ENCODE peak calls at places on chromosomes 16 and 17, in five cellular contexts. I is SK-N-SH, F is B cell, V is Calu3, Y is left ventricle myocardium inferior. S is an unnamed sample.

GRCh38 chr17:17075037-17075755 is 32.9 kb downstream of the MPRIP start:
- DNase-seq in I (peak), Y (peak), V (no peak), F (no peak), S (no peak)

GRCh38 chr17:41717408-41718286 is 5.5 kb downstream of the GAST start:
- DNase-seq in Y (no peak), F (no peak), V (no peak), I (no peak), S (no peak)

GRCh38 chr17:77496831-77497577 is 356.2 kb downstream of the SEC14L1 start:
- DNase-seq in V (no peak), I (peak), Y (peak), F (no peak), S (no peak)

GRCh38 chr17:73575470-73576235 is 68.6 kb downstream of the SDK2 start:
- DNase-seq in F (no peak), I (peak), V (no peak), Y (no peak), S (no peak)

GRCh38 chr17:10305336-10306096 is 67.3 kb downstream of the MYH13 start:
- DNase-seq in F (no peak), Y (no peak), V (no peak), I (no peak), S (no peak)

GRCh38 chr17:49460401-49460800 is 34.7 kb upstream of the NGFR start:
- DNase-seq in V (no peak), F (no peak), Y (no peak), I (no peak), S (no peak)

GRCh38 chr17:83069931-83070374 is 9.5 kb upstream of the METRNL start:
- DNase-seq in I (no peak), F (no peak), V (no peak), Y (no peak), S (no peak)

GRCh38 chr16:22220076-22220453 is 14.0 kb downstream of the EEF2K start:
- DNase-seq in F (no peak), I (no peak), Y (peak), V (no peak), S (no peak)

GRCh38 chr17:4950757-4951204 is at the start of gene ENO3:
- DNase-seq in F (no peak), V (no peak), I (peak), Y (peak), S (no peak)

GRCh38 chr16:14354561-14355351 is 275.3 kb downstream of the PARN start:
- DNase-seq in F (peak), V (no peak), Y (no peak), I (no peak), S (no peak)

GRCh38 chr16:88697831-88698693 is 8.1 kb downstream of the RNF166 start:
- DNase-seq in F (no peak), I (no peak), Y (no peak), V (peak), S (no peak)

GRCh38 chr17:81195941-81196495 is 26.7 kb downstream of the CEP131 start:
- DNase-seq in F (no peak), V (no peak), I (no peak), Y (no peak), S (no peak)

GRCh38 chr16:75305364-75306101 is 54.1 kb upstream of the BCAR1 start:
- DNase-seq in F (no peak), I (peak), Y (peak), V (peak), S (no peak)

GRCh38 chr17:79789943-79790804 is 6.7 kb downstream of the CBX8 start:
- DNase-seq in Y (no peak), F (peak), V (peak), I (peak), S (peak)

GRCh38 chr16:9072806-9073341 is 18.6 kb upstream of the HAPSTR1 start:
- DNase-seq in V (no peak), Y (no peak), F (no peak), I (no peak), S (no peak)

GRCh38 chr17:50963139-50963538 is 97.0 kb upstream of the TOB1 start:
- DNase-seq in V (no peak), F (no peak), I (no peak), Y (no peak), S (no peak)

GRCh38 chr16:65068151-65068740 is 53.6 kb downstream of the CDH11 start:
- DNase-seq in V (no peak), Y (no peak), I (no peak), F (no peak), S (no peak)

GRCh38 chr17:42163113-42163512 is 8.3 kb upstream of the RAB5C start:
- DNase-seq in F (no peak), Y (no peak), V (peak), I (peak), S (no peak)

GRCh38 chr16:58797137-58797801 is 63.2 kb upstream of the GOT2 start:
- DNase-seq in I (no peak), V (no peak), Y (no peak), F (no peak), S (no peak)

GRCh38 chr17:74345433-74346241 is 16.0 kb downstream of the BTBD17 start:
- DNase-seq in F (no peak), I (no peak), Y (no peak), V (no peak), S (no peak)

GRCh38 chr16:1145383-1146100 is 7.4 kb upstream of the CACNA1H start:
- DNase-seq in I (no peak), V (no peak), F (no peak), Y (no peak), S (no peak)

GRCh38 chr17:50593321-50593720 is 32.8 kb downstream of the CACNA1G start:
- DNase-seq in F (no peak), I (peak), V (peak), Y (peak), S (no peak)

GRCh38 chr17:82112866-82113390 is 14.9 kb upstream of the FASN start:
- DNase-seq in I (no peak), V (no peak), F (no peak), Y (no peak), S (no peak)

GRCh38 chr17:73304438-73304837 is 7.4 kb downstream of the CDC42EP4 start:
- DNase-seq in F (no peak), V (no peak), Y (no peak), I (no peak), S (no peak)

GRCh38 chr17:79937981-79938695 is 97.5 kb downstream of the TBC1D16 start:
- DNase-seq in Y (no peak), F (no peak), V (no peak), I (peak), S (no peak)

GRCh38 chr17:29145289-29146058 is 34.7 kb downstream of the MYO18A start:
- DNase-seq in F (peak), Y (peak), I (peak), V (peak), S (no peak)

GRCh38 chr16:31181102-31181830 is 1.3 kb downstream of the FUS start:
- DNase-seq in V (peak), Y (peak), F (peak), I (no peak), S (no peak)

GRCh38 chr16:69744363-69745231 is 10.1 kb downstream of the NOB1 start:
- DNase-seq in Y (no peak), F (no peak), I (no peak), V (no peak), S (no peak)

GRCh38 chr16:87043273-87044030 is 273.7 kb downstream of the C16orf95 start:
- DNase-seq in V (no peak), F (no peak), I (no peak), Y (no peak), S (no peak)
- TF ChIP-seq CTCF in V (no peak), F (no peak), I (no peak), Y (no peak), S (no peak)

DNA sequence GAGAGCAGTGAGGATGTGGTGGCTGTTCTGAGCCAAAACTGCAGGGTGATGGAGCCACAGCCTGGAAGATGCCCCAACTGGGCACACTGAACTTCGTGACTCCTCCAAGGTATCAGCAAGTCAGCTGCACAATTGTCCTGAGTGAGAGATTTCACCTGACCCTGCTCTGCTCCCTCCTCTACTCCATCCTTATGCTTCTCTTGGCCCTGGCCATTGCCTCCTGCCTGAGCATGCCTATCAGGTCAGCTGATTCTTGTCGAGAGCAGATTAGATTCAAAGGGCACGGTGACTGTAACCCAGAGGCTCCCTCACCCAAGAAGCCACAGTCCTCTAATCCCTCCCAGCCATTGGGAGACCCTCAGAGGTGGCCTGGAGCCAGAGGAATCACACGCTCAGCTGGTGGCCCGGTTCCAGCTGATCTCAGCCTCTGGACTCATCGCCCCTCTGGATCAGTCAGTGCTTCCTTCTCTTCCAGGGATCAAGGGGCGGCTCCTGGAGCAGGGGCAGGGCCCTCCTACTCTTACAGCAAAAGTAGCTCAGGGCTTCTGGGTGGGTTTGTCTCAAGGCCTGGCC is 7.0 kb upstream of the CYB561 start:
- DNase-seq in I (peak), Y (no peak), F (no peak), V (no peak), S (no peak)
- TF ChIP-seq CTCF in I (no peak), Y (no peak), F (no peak), V (no peak), S (no peak)

GRCh38 chr16:66947302-66948033 is 12.2 kb downstream of the CES2 start:
- DNase-seq in I (peak), Y (peak), V (peak), F (peak), S (peak)

GRCh38 chr16:66946541-66946940 is 11.2 kb downstream of the CES2 start:
- DNase-seq in Y (no peak), F (no peak), V (no peak), I (no peak), S (no peak)

GRCh38 chr16:66948034-66948821 is 12.8 kb upstream of the CES3 start:
- DNase-seq in Y (no peak), V (peak), I (no peak), F (peak), S (no peak)

GRCh38 chr16:66945939-66946338 is 10.6 kb downstream of the CES2 start:
- DNase-seq in V (no peak), I (no peak), Y (no peak), F (no peak), S (no peak)

DNA sequence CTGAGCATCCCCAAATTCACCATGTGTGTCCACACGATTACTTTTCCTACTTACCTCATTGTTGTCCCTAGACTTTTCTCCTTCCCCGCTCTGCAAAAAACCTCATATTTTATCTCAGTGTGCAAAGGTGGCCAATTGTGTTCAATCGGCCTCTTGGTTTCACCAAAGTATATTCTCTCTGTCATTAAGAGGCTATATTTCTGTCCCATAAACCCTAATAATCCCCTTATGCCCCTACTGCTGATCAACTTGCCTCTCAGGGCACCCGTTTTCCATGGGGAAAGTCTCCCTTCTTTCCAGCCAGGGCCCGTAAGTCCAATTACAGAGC is 11.6 kb downstream of the CES2 start:
- DNase-seq in F (no peak), V (no peak), I (no peak), Y (no peak), S (no peak)
- TF ChIP-seq CTCF in F (no peak), V (no peak), I (no peak), Y (no peak), S (no peak)

DNA sequence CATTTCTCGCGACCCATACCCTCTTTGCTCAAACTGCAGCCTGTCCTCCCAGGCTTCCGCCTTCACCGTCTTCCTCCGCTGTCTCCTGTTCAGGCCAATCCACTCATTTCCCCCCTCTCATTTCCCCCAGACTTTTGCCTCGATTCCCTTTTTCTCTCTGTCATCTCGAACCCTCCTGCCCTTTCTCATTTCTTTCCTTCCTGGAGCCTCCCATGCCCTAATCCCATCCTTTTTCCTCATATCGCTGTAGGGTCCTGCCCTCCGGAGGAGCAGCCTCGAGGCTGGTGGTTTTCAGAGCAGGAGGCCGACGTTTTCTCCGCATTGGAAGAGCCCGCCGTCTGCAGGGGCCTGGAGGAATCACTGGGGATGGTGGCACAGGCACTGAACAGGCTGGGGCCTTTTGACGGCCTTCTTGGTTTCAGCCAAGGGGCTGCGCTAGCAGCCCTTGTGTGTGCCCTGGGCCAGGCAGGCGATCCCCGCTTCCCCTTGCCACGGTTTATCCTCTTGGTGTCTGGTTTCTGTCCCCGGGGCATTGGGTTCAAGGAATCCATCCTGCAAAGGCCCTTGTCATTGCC is 620 bp downstream of the OVCA2 start:
- DNase-seq in V (no peak), I (peak), F (no peak), Y (no peak), S (no peak)
- TF ChIP-seq CTCF in V (no peak), I (no peak), F (no peak), Y (no peak), S (peak)

DNA sequence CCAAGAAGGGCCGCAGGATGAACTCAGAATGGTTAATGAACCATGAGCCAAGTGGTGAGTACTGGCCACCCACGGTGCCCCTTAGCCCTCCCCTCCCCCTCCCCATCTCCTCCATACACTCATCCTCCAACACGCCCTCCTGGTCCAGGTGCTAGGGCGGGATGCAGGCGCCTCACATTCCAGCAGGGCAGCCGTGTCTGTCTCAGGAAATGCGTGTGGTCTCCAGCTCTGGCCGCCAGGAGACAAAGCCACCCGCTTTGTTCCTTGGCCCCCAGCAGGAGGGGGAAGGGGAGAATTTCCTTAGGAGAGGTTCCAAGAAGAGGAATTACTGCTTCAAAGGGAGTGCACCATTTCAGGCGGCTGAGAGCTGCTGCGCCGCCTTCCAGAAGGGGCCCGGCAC is 29.8 kb upstream of the RMI2 start:
- DNase-seq in F (no peak), V (no peak), Y (no peak), I (no peak), S (no peak)
- TF ChIP-seq CTCF in F (no peak), V (no peak), Y (peak), I (no peak), S (peak)

GRCh38 chr16:50368410-50369132 is at the start of gene BRD7:
- DNase-seq in I (peak), V (peak), F (peak), Y (peak), S (peak)
- TF ChIP-seq CTCF in I (no peak), V (peak), F (peak), Y (peak), S (peak)

GRCh38 chr16:85225291-85225690 is 113.0 kb upstream of the CIBAR2 start:
- DNase-seq in V (no peak), I (no peak), Y (no peak), F (no peak), S (no peak)

GRCh38 chr16:85220125-85220839 is 108.0 kb upstream of the CIBAR2 start:
- DNase-seq in I (peak), V (peak), F (no peak), Y (peak), S (no peak)

GRCh38 chr16:85221081-85221809 is 109.0 kb upstream of the CIBAR2 start:
- DNase-seq in Y (no peak), I (peak), V (no peak), F (no peak), S (no peak)

GRCh38 chr16:85221810-85222150 is 109.5 kb upstream of the CIBAR2 start:
- DNase-seq in F (no peak), I (no peak), V (no peak), Y (no peak), S (no peak)

DNA sequence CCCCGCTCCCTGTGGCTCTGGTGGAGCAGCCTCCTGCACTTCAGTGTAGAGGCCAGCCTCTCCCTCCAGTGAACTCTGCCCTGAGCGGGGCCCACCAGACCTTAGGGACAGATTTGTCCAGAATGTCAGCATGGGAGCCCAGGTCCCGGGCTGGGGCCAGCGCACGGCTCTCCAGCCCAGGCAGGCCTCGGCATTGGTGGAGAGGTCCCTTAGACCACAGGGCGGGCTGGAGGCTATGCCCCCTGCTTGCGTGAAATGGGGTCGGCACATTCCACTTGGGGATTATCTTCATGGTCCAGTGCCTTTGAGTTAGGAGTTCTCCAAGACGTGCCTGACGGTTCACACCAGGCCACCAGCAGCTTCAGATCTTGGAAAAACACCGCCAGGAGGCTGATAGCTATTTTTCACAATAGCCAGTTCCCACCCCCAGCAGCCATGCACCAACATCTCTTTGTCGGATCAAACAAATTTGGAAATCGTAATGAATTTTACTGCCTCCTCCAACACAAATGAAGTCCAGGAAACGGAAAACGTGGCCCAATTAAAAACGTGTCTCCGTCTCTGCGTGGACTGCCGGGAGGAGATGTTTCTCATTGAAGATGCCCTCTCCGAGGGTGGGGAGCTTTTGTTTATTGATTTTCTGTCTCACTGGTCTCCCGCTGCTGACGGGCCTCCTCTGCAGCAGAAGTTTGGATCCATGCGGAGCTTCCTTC is 110.0 kb upstream of the CIBAR2 start:
- DNase-seq in V (no peak), F (no peak), Y (no peak), I (no peak), S (no peak)
- TF ChIP-seq CTCF in V (no peak), F (no peak), Y (no peak), I (no peak), S (no peak)